ENCODE peak calls at places on chromosomes 7 and 10, in five cellular contexts. E, Y, A, N and K are unnamed samples.
A peak's percentile ranks its signal among the peaks of the same experiment; 100 is the strongest.

GRCh38 chr10:133226251-133226808 is 3.7 kb upstream of the UTF1 start:
- DNase-seq in Y (no peak), N (peak; percentile 22), A (no peak), E (no peak), K (no peak)

GRCh38 chr7:40570218-40570617 is 435.4 kb downstream of the SUGCT start:
- DNase-seq in Y (no peak), A (no peak), E (no peak), N (no peak), K (no peak)

GRCh38 chr7:23468721-23469149 is 1.6 kb downstream of the IGF2BP3 start:
- DNase-seq in Y (peak; percentile 32), A (no peak), E (no peak), N (no peak), K (peak; percentile 34)

GRCh38 chr10:70130878-70131559 is 1.6 kb downstream of the AIFM2 start:
- DNase-seq in N (peak; percentile 90), E (peak; percentile 62), Y (no peak), A (no peak), K (no peak)

GRCh38 chr10:102410427-102411073 is 8.0 kb downstream of the PSD start:
- DNase-seq in Y (no peak), E (no peak), N (no peak), A (no peak), K (no peak)

GRCh38 chr10:17848646-17849045 is 39.5 kb downstream of the MRC1 start:
- DNase-seq in E (no peak), A (no peak), N (no peak), Y (no peak), K (no peak)

GRCh38 chr7:13179775-13180448 is 492.5 kb downstream of the ARL4A start:
- DNase-seq in E (no peak), A (no peak), Y (no peak), N (no peak), K (no peak)

GRCh38 chr7:55980266-55980665 is 15.9 kb downstream of the NIPSNAP2 start:
- DNase-seq in N (no peak), Y (no peak), A (no peak), E (no peak), K (no peak)

GRCh38 chr7:156475666-156476065 is 164.9 kb upstream of the RNF32 start:
- DNase-seq in E (peak; percentile 39), Y (no peak), A (no peak), N (no peak), K (no peak)

GRCh38 chr7:44163591-44163990 is 22.5 kb upstream of the MYL7 start:
- DNase-seq in A (no peak), N (no peak), Y (no peak), E (no peak), K (no peak)

GRCh38 chr10:109898666-109899577 is 24.4 kb downstream of the XPNPEP1 start:
- DNase-seq in E (no peak), A (no peak), N (no peak), Y (no peak), K (peak; percentile 70)

GRCh38 chr7:29879609-29880008 is 73.3 kb downstream of the WIPF3 start:
- DNase-seq in E (no peak), Y (no peak), A (no peak), N (no peak), K (no peak)

DNA sequence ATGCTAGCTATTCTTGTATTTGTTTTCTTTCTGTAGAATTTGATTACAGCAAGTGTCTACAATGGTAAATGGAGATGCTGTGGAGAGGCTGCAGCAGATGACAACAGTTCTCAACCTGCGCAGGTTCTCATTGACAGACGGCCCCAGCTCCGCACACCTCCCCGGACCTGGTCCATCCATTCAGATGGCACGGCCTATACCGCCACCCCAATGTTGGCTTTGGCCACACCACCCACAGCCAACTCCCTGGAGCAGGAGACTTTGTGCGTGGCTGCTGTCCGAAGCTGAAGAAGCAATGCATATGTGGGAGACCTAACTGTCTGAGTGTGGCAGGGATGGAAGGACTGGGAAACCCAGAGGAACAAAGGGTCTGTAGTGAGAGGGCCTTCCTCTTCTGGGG is 116.4 kb upstream of the TCERG1L start:
- DNase-seq in N (no peak), E (no peak), A (no peak), Y (no peak), K (no peak)
- H3K9me3 ChIP-seq in N (no peaks in the 10 kb centered on the region), E (no peaks in the 10 kb centered on the region), A (no peaks in the 10 kb centered on the region), Y (no peaks in the 10 kb centered on the region), K (peaks cover 13% of the 10 kb centered on the region)

GRCh38 chr7:68800316-68800715 is 798.0 kb upstream of the AUTS2 start:
- DNase-seq in E (peak; percentile 33), N (no peak), Y (no peak), A (no peak), K (no peak)
- TF ChIP-seq MYC in E (no peak), N (no peak), Y (no peak), A (no peak), K (no peak)

GRCh38 chr7:158141221-158141582 is 446.4 kb downstream of the PTPRN2 start:
- DNase-seq in A (no peak), N (no peak), E (no peak), Y (no peak), K (no peak)

GRCh38 chr7:158141806-158142518 is 445.7 kb downstream of the PTPRN2 start:
- DNase-seq in Y (no peak), E (no peak), N (no peak), A (no peak), K (no peak)

GRCh38 chr7:158143196-158144120 is 444.2 kb downstream of the PTPRN2 start:
- DNase-seq in Y (no peak), E (no peak), N (peak; percentile 15), A (no peak), K (no peak)

GRCh38 chr7:158140538-158141220 is 446.9 kb downstream of the PTPRN2 start:
- DNase-seq in Y (no peak), N (no peak), A (no peak), E (no peak), K (no peak)

GRCh38 chr7:158142657-158143056 is 445.0 kb downstream of the PTPRN2 start:
- DNase-seq in A (no peak), Y (no peak), E (no peak), N (no peak), K (no peak)
- H3K9me3 ChIP-seq in A (peaks cover 4% of the 10 kb centered on the region), Y (peaks cover 4% of the 10 kb centered on the region), E (peaks cover 9% of the 10 kb centered on the region), N (peaks cover 8% of the 10 kb centered on the region), K (peaks cover 4% of the 10 kb centered on the region)

DNA sequence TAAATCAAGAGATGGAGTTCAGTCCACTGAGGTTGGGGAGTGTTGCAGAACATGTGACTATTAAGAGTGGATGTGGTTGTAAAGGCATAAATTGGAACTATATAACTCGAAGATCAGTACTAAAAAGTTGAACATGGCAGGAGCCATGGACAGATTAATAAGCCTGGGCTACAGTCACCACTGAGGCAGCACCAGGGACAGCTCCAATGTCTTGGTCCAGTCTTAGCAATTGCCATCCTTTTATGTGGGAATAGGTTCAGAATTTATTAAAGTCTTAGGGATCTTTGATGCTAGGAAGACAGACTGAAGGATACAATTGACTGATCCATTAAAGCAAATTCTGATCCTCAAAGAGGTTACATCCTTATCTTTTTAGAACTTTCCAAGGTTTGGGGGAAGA is 156.6 kb downstream of the ADRA2A start:
- DNase-seq in E (no peak), N (no peak), Y (no peak), A (no peak), K (no peak)
- TF ChIP-seq MYC in E (no peak), N (no peak), Y (no peak), A (no peak), K (no peak)

GRCh38 chr7:153581415-153581814 is 470.8 kb upstream of the DPP6 start:
- DNase-seq in Y (no peak), A (no peak), N (no peak), E (no peak), K (no peak)
- H3K9me3 ChIP-seq in Y (no peaks in the 10 kb centered on the region), A (no peaks in the 10 kb centered on the region), N (peaks cover 66% of the 10 kb centered on the region), E (peaks cover 2% of the 10 kb centered on the region), K (peaks cover 5% of the 10 kb centered on the region)

DNA sequence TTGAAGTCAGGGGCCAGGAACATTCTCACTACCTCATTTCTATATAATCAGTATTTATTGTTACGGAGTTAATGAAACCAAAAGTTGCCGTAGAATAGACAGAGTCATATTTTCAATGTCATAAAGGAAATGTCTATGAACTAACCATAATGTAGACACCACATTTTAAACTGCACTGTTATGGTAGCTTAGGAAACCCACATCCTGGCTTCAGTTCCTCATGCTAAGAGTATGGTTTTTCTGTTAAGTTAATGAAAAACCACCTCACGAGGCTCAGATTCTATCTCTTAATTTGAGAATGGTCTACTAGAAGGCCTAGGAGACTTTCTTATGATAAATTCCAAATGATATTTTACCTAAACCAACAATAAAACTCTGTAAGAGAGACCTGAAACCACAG is 166.5 kb downstream of the TMEM26 start:
- DNase-seq in Y (no peak), E (no peak), A (peak; percentile 85), N (no peak), K (no peak)
- TF ChIP-seq MYC in Y (no peak), E (no peak), A (no peak), N (no peak), K (no peak)

GRCh38 chr7:138556771-138557484 is 96.9 kb downstream of the TRIM24 start:
- DNase-seq in N (no peak), A (no peak), E (no peak), Y (no peak), K (no peak)

GRCh38 chr7:138551102-138551501 is 91.0 kb downstream of the TRIM24 start:
- DNase-seq in E (no peak), A (no peak), N (no peak), Y (no peak), K (no peak)

GRCh38 chr7:138555684-138556083 is 95.6 kb downstream of the TRIM24 start:
- DNase-seq in Y (no peak), N (no peak), E (no peak), A (no peak), K (no peak)

GRCh38 chr7:138553805-138554204 is 93.7 kb downstream of the TRIM24 start:
- DNase-seq in Y (no peak), A (no peak), N (no peak), E (no peak), K (no peak)

DNA sequence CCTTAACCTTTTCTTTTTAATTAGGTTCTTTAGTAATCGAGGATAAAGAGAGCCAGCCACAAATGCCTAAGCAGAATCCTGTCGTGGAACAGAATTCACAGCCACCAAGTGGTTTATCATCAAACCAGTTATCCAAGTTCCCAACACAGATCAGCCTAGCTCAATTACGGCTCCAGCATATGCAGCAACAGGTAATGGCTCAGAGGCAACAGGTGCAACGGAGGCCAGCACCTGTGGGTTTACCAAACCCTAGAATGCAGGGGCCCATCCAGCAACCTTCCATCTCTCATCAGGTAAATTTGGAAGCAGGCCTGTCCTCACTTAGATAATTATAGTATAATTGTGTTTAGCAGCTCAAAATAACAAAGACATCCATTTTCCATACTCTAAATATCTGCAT is 94.6 kb downstream of the TRIM24 start:
- DNase-seq in E (no peak), Y (no peak), N (no peak), A (no peak), K (no peak)
- H3K9me3 ChIP-seq in E (no peaks in the 10 kb centered on the region), Y (peaks cover 26% of the 10 kb centered on the region), N (peaks cover 12% of the 10 kb centered on the region), A (peaks cover 27% of the 10 kb centered on the region), K (no peaks in the 10 kb centered on the region)